ENCODE peak calls at places on chromosomes 5 and 9, in seven cellular contexts. G, I, X, D, E, Q and W are unnamed samples.
A peak's percentile ranks its signal among the peaks of the same experiment; 100 is the strongest.

GRCh38 chr5:4553968-4554367 is 586.2 kb upstream of the ADAMTS16 start:
- DNase-seq in D (peak; percentile 48), Q (no peak), E (no peak), G (no peak), I (no peak), X (no peak), W (no peak)

GRCh38 chr9:33431420-33431819 is 16.0 kb downstream of the AQP3 start:
- DNase-seq in G (no peak), Q (no peak), E (no peak), I (no peak), D (no peak), X (no peak), W (no peak)

GRCh38 chr9:129495422-129496186 is 125.3 kb downstream of the C9orf50 start:
- DNase-seq in X (peak; percentile 98), D (peak; percentile 95), Q (peak; percentile 90), E (peak; percentile 88), G (peak; percentile 40), I (peak; percentile 97), W (peak; percentile 80)

GRCh38 chr9:76567086-76567485 is 108.1 kb downstream of the GCNT1 start:
- DNase-seq in E (no peak), I (no peak), X (no peak), D (no peak), G (no peak), Q (peak; percentile 56), W (no peak)

GRCh38 chr5:127014573-127014972 is 15.8 kb downstream of the MARCHF3 start:
- DNase-seq in X (no peak), E (no peak), D (no peak), G (no peak), I (no peak), Q (no peak), W (no peak)

GRCh38 chr9:108225371-108225905 is 630.3 kb downstream of the ACTL7B start:
- DNase-seq in X (no peak), G (no peak), Q (no peak), E (no peak), D (no peak), I (no peak), W (no peak)

GRCh38 chr9:86978986-86979385 is 31.7 kb upstream of the GAS1 start:
- DNase-seq in Q (no peak), X (no peak), I (no peak), D (no peak), E (peak; percentile 84), G (no peak), W (no peak)

GRCh38 chr5:60810438-60811085 is 33.5 kb downstream of the ELOVL7 start:
- DNase-seq in I (no peak), X (no peak), E (no peak), Q (peak; percentile 28), G (no peak), D (no peak), W (no peak)

GRCh38 chr9:113523421-113524141 is 60.1 kb downstream of the RGS3 start:
- DNase-seq in I (peak; percentile 57), X (no peak), Q (peak; percentile 38), D (no peak), G (no peak), E (no peak), W (peak; percentile 73)

DNA sequence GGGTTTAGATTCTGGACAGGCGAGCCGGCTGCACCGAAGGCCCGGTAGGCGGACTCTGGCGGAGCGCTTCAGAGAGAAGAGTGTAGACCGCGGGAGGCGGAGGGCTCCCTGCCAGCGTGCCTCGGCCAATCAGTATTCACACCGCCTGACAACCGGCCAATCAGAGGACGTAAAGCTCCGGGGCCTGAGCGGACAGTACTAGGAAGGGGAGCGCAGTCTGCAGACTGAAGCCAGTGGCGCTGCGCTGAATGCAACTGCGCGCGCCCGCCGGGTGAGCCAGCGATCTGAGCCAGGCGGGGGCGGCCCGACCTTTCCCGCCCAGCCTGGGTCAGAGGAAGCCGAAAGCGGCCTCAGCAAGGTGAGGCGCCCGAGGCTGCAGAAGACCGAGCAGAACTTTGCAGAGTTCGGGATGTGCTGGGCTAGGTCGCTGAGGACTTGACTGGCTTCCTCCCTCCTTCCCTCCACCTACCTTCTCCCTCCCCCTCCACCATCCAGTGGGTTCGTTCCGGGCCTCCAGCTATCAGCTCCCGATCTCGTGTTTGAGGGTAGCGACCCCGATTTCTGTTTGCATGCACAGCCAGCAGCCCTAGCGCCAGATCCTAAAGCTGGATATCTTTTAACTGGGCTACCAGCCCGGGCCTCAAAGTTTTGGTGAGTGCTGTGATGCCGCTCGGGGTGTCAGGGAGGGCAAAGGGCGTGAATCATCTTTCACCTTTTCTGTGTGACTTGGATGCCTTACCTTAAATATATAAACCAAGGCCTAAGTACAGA is at the start of gene DMRT2:
- DNase-seq in Q (peak; percentile 16), D (peak; percentile 93), I (peak; percentile 93), X (peak; percentile 92), E (peak; percentile 25), G (no peak), W (no peak)
- H3K4me3 ChIP-seq in Q (peak within 1 kb of the TSS; percentile 66), D (no peak within 1 kb of the TSS), I (no peak within 1 kb of the TSS), X (peak within 1 kb of the TSS; percentile 28), E (no peak within 1 kb of the TSS), G (peak within 1 kb of the TSS; percentile 57), W (no peak within 1 kb of the TSS)

DNA sequence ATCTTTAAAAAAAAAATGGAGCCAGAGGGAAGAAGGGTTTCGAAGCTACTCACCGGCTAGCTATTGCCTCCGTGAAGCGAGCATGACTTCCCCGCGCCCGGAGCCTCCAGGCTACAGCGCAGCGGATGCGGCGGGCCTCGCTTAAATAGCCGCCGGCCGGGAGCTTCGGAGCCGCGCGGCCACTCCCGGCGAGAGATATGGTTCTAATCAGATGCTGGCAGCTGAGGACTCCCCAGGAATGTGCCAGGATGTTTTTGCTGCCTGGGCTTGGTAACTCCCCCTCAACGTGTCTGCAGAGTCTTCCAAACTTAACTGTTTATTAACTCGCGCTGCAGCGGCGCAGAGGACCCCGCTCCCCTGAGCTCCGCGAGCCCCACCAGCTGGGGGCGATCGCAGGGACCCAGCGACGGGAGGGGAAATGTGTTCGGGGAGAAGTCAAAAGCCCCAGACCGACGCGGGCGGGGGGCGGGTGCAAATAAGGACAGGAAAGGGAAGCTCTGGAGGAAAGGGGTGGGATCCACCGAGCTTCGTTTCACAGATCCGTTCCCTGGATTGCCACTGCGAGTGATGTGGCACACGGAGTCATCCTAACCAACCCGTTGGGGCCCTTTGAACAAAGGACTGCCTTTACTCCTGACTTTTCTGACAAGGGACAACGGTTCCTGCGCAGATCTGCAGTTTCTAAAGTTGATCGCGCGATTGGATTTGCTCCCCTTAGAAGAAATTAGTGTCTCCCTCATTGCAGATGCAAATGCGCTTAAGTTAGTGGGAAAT is at the start of gene DAB2:
- DNase-seq in Q (peak; percentile 97), E (peak; percentile 94), G (peak; percentile 32), X (peak; percentile 94), D (peak; percentile 88), I (peak; percentile 84), W (peak; percentile 17)
- H3K27me3 ChIP-seq in Q (no peaks in the 10 kb centered on the region), E (no peaks in the 10 kb centered on the region), G (no peaks in the 10 kb centered on the region), X (no peaks in the 10 kb centered on the region), D (no peaks in the 10 kb centered on the region), I (peaks cover 7% of the 10 kb centered on the region), W (peaks cover 11% of the 10 kb centered on the region)

GRCh38 chr9:112048924-112049785 is 125.9 kb downstream of the SUSD1 start:
- DNase-seq in Q (peak; percentile 85), X (no peak), I (no peak), G (no peak), E (peak; percentile 51), D (no peak), W (no peak)

GRCh38 chr9:112051812-112052211 is 123.3 kb downstream of the SUSD1 start:
- DNase-seq in D (no peak), G (no peak), Q (peak; percentile 83), I (no peak), E (no peak), X (no peak), W (no peak)

GRCh38 chr9:112047538-112048066 is 127.5 kb downstream of the SUSD1 start:
- DNase-seq in E (no peak), Q (no peak), I (no peak), D (no peak), G (no peak), X (no peak), W (no peak)

GRCh38 chr9:112050544-112051475 is 124.3 kb downstream of the SUSD1 start:
- DNase-seq in Q (peak; percentile 90), G (no peak), I (peak; percentile 79), X (no peak), E (peak; percentile 96), D (no peak), W (no peak)

GRCh38 chr9:112049834-112050516 is 125.1 kb downstream of the SUSD1 start:
- DNase-seq in X (no peak), E (no peak), Q (peak; percentile 62), D (no peak), I (no peak), G (no peak), W (no peak)
- H3K4me1 ChIP-seq in X (peaks cover 13% of the 10 kb centered on the region), E (peaks cover 41% of the 10 kb centered on the region), Q (peaks cover 68% of the 10 kb centered on the region), D (no peaks in the 10 kb centered on the region), I (peaks cover 28% of the 10 kb centered on the region), G (peaks cover 7% of the 10 kb centered on the region), W (no peaks in the 10 kb centered on the region)

GRCh38 chr5:11903614-11904269 is 504 bp downstream of the CTNND2 start:
- DNase-seq in X (peak; percentile 86), Q (peak; percentile 22), I (peak; percentile 57), E (no peak), D (peak; percentile 83), G (no peak), W (no peak)
- H3K4me3 ChIP-seq in X (peak overlapping the region; percentile 28), Q (peak overlapping the region; percentile 22), I (peak overlapping the region; percentile 86), E (no peak overlapping the region), D (peak overlapping the region; percentile 80), G (peak overlapping the region; percentile 52), W (no peak overlapping the region)